ENCODE peak calls at places on chromosome 9, in ten cellular contexts. Z, U, C, O, B, L, P, S, D and K are unnamed samples.
A peak's percentile ranks its signal among the peaks of the same experiment; 100 is the strongest.

GRCh38 chr9:106893088-106893487 is 30.1 kb downstream of the ZNF462 start:
- DNase-seq in D (no peak), Z (no peak), U (peak; percentile 51), B (peak; percentile 60), S (no peak), C (no peak), P (no peak), O (no peak), L (no peak), K (peak; percentile 50)

GRCh38 chr9:73219985-73220626 is 68.4 kb downstream of the ANXA1 start:
- DNase-seq in O (no peak), D (no peak), L (no peak), B (peak; percentile 95), P (no peak), U (no peak), C (no peak), Z (no peak), S (no peak), K (no peak)

GRCh38 chr9:89549031-89549644 is 51.2 kb upstream of the SEMA4D start:
- DNase-seq in P (peak; percentile 75), L (peak; percentile 68), Z (peak; percentile 81), O (peak; percentile 74), U (no peak), S (peak; percentile 89), B (peak; percentile 54), C (peak; percentile 70), D (peak; percentile 47), K (peak; percentile 70)

GRCh38 chr9:80061940-80062339 is 490.2 kb downstream of the TLE4 start:
- DNase-seq in D (no peak), S (no peak), B (peak; percentile 13), P (no peak), U (peak; percentile 78), O (no peak), L (no peak), C (no peak), Z (no peak), K (no peak)

GRCh38 chr9:123568691-123569342 is 212.8 kb downstream of the CRB2 start:
- DNase-seq in O (no peak), Z (peak; percentile 25), B (no peak), C (no peak), D (no peak), L (no peak), P (peak; percentile 37), S (no peak), U (no peak), K (no peak)

GRCh38 chr9:27125936-27126335 is 16.9 kb downstream of the TEK start:
- DNase-seq in P (no peak), O (no peak), L (no peak), B (peak; percentile 86), S (no peak), U (no peak), Z (no peak), C (no peak), D (no peak), K (no peak)

GRCh38 chr9:116187570-116188170 is 34.1 kb downstream of the PAPPA start:
- DNase-seq in C (no peak), Z (no peak), D (no peak), O (no peak), L (no peak), B (no peak), P (no peak), U (no peak), S (no peak), K (no peak)

GRCh38 chr9:98484218-98484617 is 224.5 kb downstream of the GABBR2 start:
- DNase-seq in B (no peak), O (no peak), C (no peak), Z (no peak), D (no peak), P (no peak), L (no peak), S (no peak), U (no peak), K (no peak)

GRCh38 chr9:99023831-99024230 is 80.1 kb downstream of the COL15A1 start:
- DNase-seq in P (no peak), D (peak; percentile 33), U (no peak), L (no peak), S (peak; percentile 72), B (no peak), Z (no peak), O (no peak), C (no peak), K (no peak)

GRCh38 chr9:33676746-33677505 is 118.4 kb upstream of the PRSS3 start:
- DNase-seq in U (no peak), Z (no peak), L (no peak), D (no peak), B (peak; percentile 10), O (peak; percentile 3), S (peak; percentile 45), P (peak; percentile 20), C (peak; percentile 6), K (peak; percentile 3)

GRCh38 chr9:101601904-101602765 is 7.4 kb upstream of the PPP3R2 start:
- DNase-seq in U (no peak), Z (no peak), L (no peak), P (peak; percentile 12), D (no peak), B (peak; percentile 58), C (no peak), S (peak; percentile 69), O (no peak), K (peak; percentile 41)

GRCh38 chr9:108434036-108434435 is 421.8 kb downstream of the ACTL7B start:
- DNase-seq in B (no peak), O (no peak), U (no peak), L (no peak), C (no peak), Z (no peak), D (no peak), P (no peak), S (no peak), K (no peak)

GRCh38 chr9:109307380-109308240 is 13.2 kb downstream of the EPB41L4B start:
- DNase-seq in L (no peak), S (no peak), U (no peak), B (no peak), C (no peak), D (no peak), O (no peak), P (no peak), Z (no peak), K (peak; percentile 88)

GRCh38 chr9:31697956-31698355 is 686.5 kb upstream of the ACO1 start:
- DNase-seq in Z (no peak), U (no peak), L (no peak), D (no peak), C (no peak), B (no peak), P (no peak), S (no peak), O (no peak), K (no peak)

GRCh38 chr9:121398374-121398773 is 28.3 kb upstream of the STOM start:
- DNase-seq in P (peak; percentile 38), U (peak; percentile 92), D (no peak), L (no peak), C (no peak), B (peak; percentile 100), O (no peak), S (no peak), Z (no peak), K (no peak)

GRCh38 chr9:87766697-87767096 is 40.8 kb downstream of the CTSL start:
- DNase-seq in C (no peak), O (no peak), L (no peak), B (peak; percentile 99), D (no peak), U (no peak), P (peak; percentile 63), S (no peak), Z (no peak), K (no peak)

GRCh38 chr9:137149942-137150484 is 11.1 kb downstream of the GRIN1 start:
- DNase-seq in L (no peak), S (no peak), P (no peak), C (no peak), D (no peak), U (no peak), B (no peak), O (no peak), Z (no peak), K (no peak)

GRCh38 chr9:70491798-70492736 is 77.6 kb upstream of the KLF9 start:
- DNase-seq in U (no peak), P (no peak), C (no peak), Z (no peak), L (no peak), O (no peak), D (no peak), S (no peak), B (no peak), K (no peak)

GRCh38 chr9:84301851-84302250 is 38.7 kb downstream of the SLC28A3 start:
- DNase-seq in S (no peak), O (no peak), U (no peak), P (no peak), C (no peak), L (no peak), B (peak; percentile 61), Z (no peak), D (no peak), K (no peak)

GRCh38 chr9:38026021-38026809 is 42.8 kb downstream of the SHB start:
- DNase-seq in L (no peak), P (no peak), O (no peak), U (peak; percentile 82), B (peak; percentile 97), S (no peak), Z (no peak), C (no peak), D (peak; percentile 71), K (no peak)

GRCh38 chr9:100670719-100671118 is 92.8 kb downstream of the CAVIN4 start:
- DNase-seq in Z (no peak), L (no peak), D (no peak), B (no peak), C (no peak), O (no peak), U (no peak), S (no peak), P (no peak), K (no peak)

GRCh38 chr9:137764981-137765380 is 112.6 kb upstream of the CACNA1B start:
- DNase-seq in S (no peak), U (no peak), C (no peak), L (no peak), O (no peak), Z (no peak), B (no peak), P (no peak), D (no peak), K (no peak)

GRCh38 chr9:136854113-136854841 is 2.1 kb downstream of the MAMDC4 start:
- DNase-seq in Z (peak; percentile 59), C (no peak), D (no peak), U (no peak), L (no peak), O (no peak), P (no peak), B (no peak), S (no peak), K (no peak)

GRCh38 chr9:127971357-127972315 is 9.2 kb downstream of the EEIG1 start:
- DNase-seq in P (no peak), Z (no peak), O (no peak), U (no peak), B (no peak), D (peak; percentile 55), S (no peak), C (no peak), L (peak; percentile 52), K (no peak)

GRCh38 chr9:70259512-70259802 is 679 bp downstream of the SMC5 start:
- DNase-seq in L (no peak), O (no peak), S (no peak), P (no peak), U (no peak), B (no peak), D (no peak), Z (no peak), C (no peak), K (no peak)

GRCh38 chr9:121239071-121239470 is 28.9 kb upstream of the GSN start:
- DNase-seq in U (no peak), B (no peak), S (no peak), C (no peak), O (no peak), D (no peak), Z (no peak), L (no peak), P (no peak), K (no peak)

GRCh38 chr9:31065691-31066090 is 1318.8 kb upstream of the ACO1 start:
- DNase-seq in O (no peak), C (no peak), U (no peak), Z (no peak), S (no peak), B (no peak), L (no peak), D (no peak), P (no peak), K (no peak)

GRCh38 chr9:91162784-91163440 is 198.8 kb downstream of the AUH start:
- DNase-seq in P (no peak), O (no peak), S (no peak), C (no peak), D (no peak), U (no peak), Z (peak; percentile 94), L (no peak), B (peak; percentile 22), K (no peak)